ENCODE peak calls at places on chromosome 5, in four cellular contexts. U is SW 1271, A is HCT116, R is amygdala. G is an unnamed sample.

GRCh38 chr5:62582198-62582597 is 3.6 kb downstream of the LRRC70 start:
- DNase-seq in R (no peak), U (no peak), A (no peak), G (no peak)

GRCh38 chr5:156411131-156411727 is 84.3 kb downstream of the SGCD start:
- DNase-seq in R (no peak), A (no peak), U (no peak), G (no peak)

GRCh38 chr5:145166173-145166572 is 669.0 kb downstream of the PRELID2 start:
- DNase-seq in R (no peak), A (no peak), U (no peak), G (no peak)

GRCh38 chr5:79189439-79190234 is 46.3 kb upstream of the JMY start:
- DNase-seq in A (no peak), U (no peak), R (no peak), G (no peak)

GRCh38 chr5:58188287-58188651 is 271.6 kb downstream of the PLK2 start:
- DNase-seq in U (peak), A (peak), R (no peak), G (peak)

GRCh38 chr5:147853372-147853987 is 22.0 kb upstream of the SPINK1 start:
- DNase-seq in U (no peak), R (no peak), A (no peak), G (no peak)

GRCh38 chr5:29079771-29080170 is 2041.4 kb upstream of the CDH9 start:
- DNase-seq in R (no peak), A (no peak), U (no peak), G (no peak)

GRCh38 chr5:34008721-34009120 is 871 bp upstream of the AMACR start:
- DNase-seq in R (no peak), U (no peak), A (no peak), G (no peak)

GRCh38 chr5:142644640-142645361 is 41.1 kb downstream of the FGF1 start:
- DNase-seq in U (peak), A (peak), R (no peak), G (peak)

GRCh38 chr5:153827407-153827806 is 211.3 kb downstream of the FAM114A2 start:
- DNase-seq in A (no peak), R (peak), U (no peak), G (no peak)

GRCh38 chr5:154236011-154236410 is 45.5 kb downstream of the GALNT10 start:
- DNase-seq in U (no peak), R (no peak), A (no peak), G (no peak)

GRCh38 chr5:1746371-1747078 is 53.1 kb downstream of the MRPL36 start:
- DNase-seq in A (no peak), R (no peak), U (no peak), G (no peak)

GRCh38 chr5:33228149-33228548 is 212.6 kb upstream of the TARS1 start:
- DNase-seq in U (no peak), R (no peak), A (no peak), G (no peak)

GRCh38 chr5:160434022-160434531 is 12.4 kb downstream of the PTTG1 start:
- DNase-seq in A (no peak), U (no peak), R (no peak), G (no peak)

GRCh38 chr5:56128166-56128565 is 105.0 kb downstream of the ANKRD55 start:
- DNase-seq in A (no peak), R (no peak), U (no peak), G (no peak)

GRCh38 chr5:6568383-6568782 is 64.5 kb downstream of the NSUN2 start:
- DNase-seq in R (no peak), A (no peak), U (no peak), G (no peak)

GRCh38 chr5:169945831-169946261 is 34.4 kb downstream of the INSYN2B start:
- DNase-seq in U (no peak), A (no peak), R (peak), G (peak)

GRCh38 chr5:137617806-137618205 is 118.1 kb downstream of the KLHL3 start:
- DNase-seq in R (no peak), U (no peak), A (no peak), G (no peak)

GRCh38 chr5:68780299-68780960 is 313.4 kb upstream of the SLC30A5 start:
- DNase-seq in A (no peak), U (no peak), R (no peak), G (no peak)

GRCh38 chr5:177606071-177607051 is 6.4 kb downstream of the B4GALT7 start:
- DNase-seq in R (no peak), U (no peak), A (no peak), G (no peak)

GRCh38 chr5:54215233-54215736 is 95.1 kb downstream of the ARL15 start:
- DNase-seq in U (no peak), A (no peak), R (no peak), G (no peak)

GRCh38 chr5:93510626-93511420 is 70.2 kb downstream of the NR2F1-AS1 start:
- DNase-seq in U (no peak), R (no peak), A (no peak), G (no peak)

GRCh38 chr5:37532976-37533740 is 154.0 kb downstream of the WDR70 start:
- DNase-seq in U (no peak), A (peak), R (no peak), G (no peak)

GRCh38 chr5:1461396-1461795 is 16.2 kb upstream of the SLC6A3 start:
- DNase-seq in U (no peak), A (no peak), R (no peak), G (no peak)

GRCh38 chr5:126450388-126450787 is 27.2 kb downstream of the GRAMD2B start:
- DNase-seq in A (no peak), R (no peak), U (no peak), G (no peak)

GRCh38 chr5:160128632-160129031 is 9.4 kb upstream of the PWWP2A start:
- DNase-seq in R (no peak), A (no peak), U (no peak), G (no peak)

G was measured in glomerular endothelial cell.